ENCODE peak calls at places on chromosomes 4 and X, in six cellular contexts. One of them, this sample, is unnamed.

GRCh38 chrX:70455366-70456202 is 10.9 kb downstream of the DLG3 start:
- DNase-seq in dorsolateral prefrontal cortex: no peak
- DNase-seq in sigmoid colon: no peak
- DNase-seq in activated CD4-positive, alpha-beta T cell treated with anti-CD3 and anti-CD28 coated beads for 24 hours: no peak
- DNase-seq in stimulated activated CD8-positive, alpha-beta memory T cell treated with anti-CD3 and anti-CD28 coated beads, Interleukin-15, amount 100 ng/mL, for 4 hours: no peak
- DNase-seq in IMR-90: no peak
- DNase-seq in this sample: no peak

GRCh38 chr4:139655116-139655515 is 10.5 kb upstream of the MGST2 start:
- DNase-seq in dorsolateral prefrontal cortex: no peak
- DNase-seq in sigmoid colon: no peak
- DNase-seq in activated CD4-positive, alpha-beta T cell treated with anti-CD3 and anti-CD28 coated beads for 24 hours: no peak
- DNase-seq in stimulated activated CD8-positive, alpha-beta memory T cell treated with anti-CD3 and anti-CD28 coated beads, Interleukin-15, amount 100 ng/mL, for 4 hours: no peak
- DNase-seq in IMR-90: peak; percentile 48
- DNase-seq in this sample: peak; percentile 47

GRCh38 chr4:31204895-31205294 is 484.7 kb downstream of the PCDH7 start:
- DNase-seq in dorsolateral prefrontal cortex: no peak
- DNase-seq in sigmoid colon: no peak
- DNase-seq in activated CD4-positive, alpha-beta T cell treated with anti-CD3 and anti-CD28 coated beads for 24 hours: no peak
- DNase-seq in stimulated activated CD8-positive, alpha-beta memory T cell treated with anti-CD3 and anti-CD28 coated beads, Interleukin-15, amount 100 ng/mL, for 4 hours: no peak
- DNase-seq in IMR-90: no peak
- DNase-seq in this sample: no peak

GRCh38 chrX:123830309-123830708 is 29.5 kb upstream of the XIAP start:
- DNase-seq in dorsolateral prefrontal cortex: no peak
- DNase-seq in sigmoid colon: no peak
- DNase-seq in activated CD4-positive, alpha-beta T cell treated with anti-CD3 and anti-CD28 coated beads for 24 hours: no peak
- DNase-seq in stimulated activated CD8-positive, alpha-beta memory T cell treated with anti-CD3 and anti-CD28 coated beads, Interleukin-15, amount 100 ng/mL, for 4 hours: no peak
- DNase-seq in IMR-90: no peak
- DNase-seq in this sample: peak; percentile 61

GRCh38 chr4:43277003-43277402 is 384.5 kb downstream of the GRXCR1 start:
- DNase-seq in dorsolateral prefrontal cortex: no peak
- DNase-seq in sigmoid colon: no peak
- DNase-seq in activated CD4-positive, alpha-beta T cell treated with anti-CD3 and anti-CD28 coated beads for 24 hours: no peak
- DNase-seq in stimulated activated CD8-positive, alpha-beta memory T cell treated with anti-CD3 and anti-CD28 coated beads, Interleukin-15, amount 100 ng/mL, for 4 hours: no peak
- DNase-seq in IMR-90: peak; percentile 69
- DNase-seq in this sample: peak; percentile 36

GRCh38 chr4:2552806-2553205 is 16.4 kb downstream of the FAM193A start:
- DNase-seq in dorsolateral prefrontal cortex: no peak
- DNase-seq in sigmoid colon: no peak
- DNase-seq in activated CD4-positive, alpha-beta T cell treated with anti-CD3 and anti-CD28 coated beads for 24 hours: no peak
- DNase-seq in stimulated activated CD8-positive, alpha-beta memory T cell treated with anti-CD3 and anti-CD28 coated beads, Interleukin-15, amount 100 ng/mL, for 4 hours: no peak
- DNase-seq in IMR-90: no peak
- DNase-seq in this sample: no peak

GRCh38 chr4:54723786-54724185 is 66.0 kb downstream of the KIT start:
- DNase-seq in dorsolateral prefrontal cortex: no peak
- DNase-seq in sigmoid colon: no peak
- DNase-seq in activated CD4-positive, alpha-beta T cell treated with anti-CD3 and anti-CD28 coated beads for 24 hours: no peak
- DNase-seq in stimulated activated CD8-positive, alpha-beta memory T cell treated with anti-CD3 and anti-CD28 coated beads, Interleukin-15, amount 100 ng/mL, for 4 hours: no peak
- DNase-seq in IMR-90: no peak
- DNase-seq in this sample: no peak

GRCh38 chr4:52425751-52426326 is 233.3 kb downstream of the USP46 start:
- DNase-seq in dorsolateral prefrontal cortex: no peak
- DNase-seq in sigmoid colon: no peak
- DNase-seq in activated CD4-positive, alpha-beta T cell treated with anti-CD3 and anti-CD28 coated beads for 24 hours: no peak
- DNase-seq in stimulated activated CD8-positive, alpha-beta memory T cell treated with anti-CD3 and anti-CD28 coated beads, Interleukin-15, amount 100 ng/mL, for 4 hours: no peak
- DNase-seq in IMR-90: no peak
- DNase-seq in this sample: no peak

GRCh38 chr4:75849459-75849858 is 52.8 kb downstream of the PPEF2 start:
- DNase-seq in dorsolateral prefrontal cortex: no peak
- DNase-seq in sigmoid colon: no peak
- DNase-seq in activated CD4-positive, alpha-beta T cell treated with anti-CD3 and anti-CD28 coated beads for 24 hours: no peak
- DNase-seq in stimulated activated CD8-positive, alpha-beta memory T cell treated with anti-CD3 and anti-CD28 coated beads, Interleukin-15, amount 100 ng/mL, for 4 hours: no peak
- DNase-seq in IMR-90: no peak
- DNase-seq in this sample: peak; percentile 19

GRCh38 chr4:77430847-77431246 is 174.8 kb upstream of the CXCL13 start:
- DNase-seq in dorsolateral prefrontal cortex: no peak
- DNase-seq in sigmoid colon: no peak
- DNase-seq in activated CD4-positive, alpha-beta T cell treated with anti-CD3 and anti-CD28 coated beads for 24 hours: no peak
- DNase-seq in stimulated activated CD8-positive, alpha-beta memory T cell treated with anti-CD3 and anti-CD28 coated beads, Interleukin-15, amount 100 ng/mL, for 4 hours: no peak
- DNase-seq in IMR-90: no peak
- DNase-seq in this sample: no peak

GRCh38 chr4:154082760-154083530 is 294.1 kb upstream of the SFRP2 start:
- DNase-seq in dorsolateral prefrontal cortex: no peak
- DNase-seq in sigmoid colon: no peak
- DNase-seq in activated CD4-positive, alpha-beta T cell treated with anti-CD3 and anti-CD28 coated beads for 24 hours: no peak
- DNase-seq in stimulated activated CD8-positive, alpha-beta memory T cell treated with anti-CD3 and anti-CD28 coated beads, Interleukin-15, amount 100 ng/mL, for 4 hours: no peak
- DNase-seq in IMR-90: no peak
- DNase-seq in this sample: peak; percentile 53

GRCh38 chr4:150328496-150328895 is 250.3 kb downstream of the DCLK2 start:
- DNase-seq in dorsolateral prefrontal cortex: no peak
- DNase-seq in sigmoid colon: no peak
- DNase-seq in activated CD4-positive, alpha-beta T cell treated with anti-CD3 and anti-CD28 coated beads for 24 hours: no peak
- DNase-seq in stimulated activated CD8-positive, alpha-beta memory T cell treated with anti-CD3 and anti-CD28 coated beads, Interleukin-15, amount 100 ng/mL, for 4 hours: no peak
- DNase-seq in IMR-90: no peak
- DNase-seq in this sample: no peak

GRCh38 chrX:119784747-119785446 is 6.5 kb downstream of the RPL39 start:
- DNase-seq in dorsolateral prefrontal cortex: no peak
- DNase-seq in sigmoid colon: no peak
- DNase-seq in activated CD4-positive, alpha-beta T cell treated with anti-CD3 and anti-CD28 coated beads for 24 hours: peak; percentile 31
- DNase-seq in stimulated activated CD8-positive, alpha-beta memory T cell treated with anti-CD3 and anti-CD28 coated beads, Interleukin-15, amount 100 ng/mL, for 4 hours: no peak
- DNase-seq in IMR-90: peak; percentile 23
- DNase-seq in this sample: peak; percentile 14

This sample was measured in RPMI7951.